ENCODE peak calls at places on chromosomes 11 and 22, in seven cellular contexts. One of them, this sample, is unnamed.

GRCh38 chr11:66639066-66639813 is 737 bp downstream of the RBM4 start:
- DNase-seq in GM12878: no peak
- DNase-seq in CD8-positive, alpha-beta T cell: no peak
- DNase-seq in fibroblast of lung: peak; percentile 53
- DNase-seq in neural progenitor cell: no peak
- DNase-seq in brain microvascular endothelial cell: peak; percentile 22
- DNase-seq in lung: no peak
- DNase-seq in this sample: no peak

GRCh38 chr11:92384316-92384715 is 159.7 kb downstream of the FAT3 start:
- DNase-seq in GM12878: no peak
- DNase-seq in CD8-positive, alpha-beta T cell: no peak
- DNase-seq in fibroblast of lung: peak; percentile 62
- DNase-seq in neural progenitor cell: no peak
- DNase-seq in brain microvascular endothelial cell: peak; percentile 81
- DNase-seq in lung: no peak
- DNase-seq in this sample: no peak

GRCh38 chr11:90204832-90205646 is 17.8 kb downstream of the CHORDC1 start:
- DNase-seq in GM12878: no peak
- DNase-seq in CD8-positive, alpha-beta T cell: no peak
- DNase-seq in fibroblast of lung: peak; percentile 75
- DNase-seq in neural progenitor cell: peak; percentile 58
- DNase-seq in brain microvascular endothelial cell: peak; percentile 42
- DNase-seq in lung: no peak
- DNase-seq in this sample: no peak

GRCh38 chr11:64237484-64237951 is 3.1 kb downstream of the VEGFB start:
- DNase-seq in GM12878: no peak
- DNase-seq in CD8-positive, alpha-beta T cell: no peak
- DNase-seq in fibroblast of lung: no peak
- DNase-seq in neural progenitor cell: no peak
- DNase-seq in brain microvascular endothelial cell: no peak
- DNase-seq in lung: peak; percentile 85
- DNase-seq in this sample: no peak

GRCh38 chr11:74312321-74312720 is 881 bp upstream of the P4HA3 start:
- DNase-seq in GM12878: no peak
- DNase-seq in CD8-positive, alpha-beta T cell: no peak
- DNase-seq in fibroblast of lung: no peak
- DNase-seq in neural progenitor cell: no peak
- DNase-seq in brain microvascular endothelial cell: no peak
- DNase-seq in lung: no peak
- DNase-seq in this sample: no peak

GRCh38 chr11:64935634-64936081 is at the start of gene GPHA2:
- DNase-seq in GM12878: no peak
- DNase-seq in CD8-positive, alpha-beta T cell: no peak
- DNase-seq in fibroblast of lung: peak; percentile 38
- DNase-seq in neural progenitor cell: peak; percentile 82
- DNase-seq in brain microvascular endothelial cell: no peak
- DNase-seq in lung: no peak
- DNase-seq in this sample: no peak

GRCh38 chr11:115256326-115257197 is 247.7 kb downstream of the CADM1 start:
- DNase-seq in GM12878: peak; percentile 21
- DNase-seq in CD8-positive, alpha-beta T cell: no peak
- DNase-seq in fibroblast of lung: no peak
- DNase-seq in neural progenitor cell: no peak
- DNase-seq in brain microvascular endothelial cell: no peak
- DNase-seq in lung: no peak
- DNase-seq in this sample: no peak

GRCh38 chr11:69382131-69383128 is 88.5 kb downstream of the MYEOV start:
- DNase-seq in GM12878: peak; percentile 36
- DNase-seq in CD8-positive, alpha-beta T cell: no peak
- DNase-seq in fibroblast of lung: peak; percentile 40
- DNase-seq in neural progenitor cell: no peak
- DNase-seq in brain microvascular endothelial cell: no peak
- DNase-seq in lung: no peak
- DNase-seq in this sample: no peak

GRCh38 chr11:62708423-62709261 is 1.2 kb downstream of the GNG3 start:
- DNase-seq in GM12878: no peak
- DNase-seq in CD8-positive, alpha-beta T cell: peak; percentile 75
- DNase-seq in fibroblast of lung: no peak
- DNase-seq in neural progenitor cell: no peak
- DNase-seq in brain microvascular endothelial cell: no peak
- DNase-seq in lung: no peak
- DNase-seq in this sample: no peak

GRCh38 chr11:196786-197731 is 4.2 kb downstream of the SCGB1C1 start:
- DNase-seq in GM12878: no peak
- DNase-seq in CD8-positive, alpha-beta T cell: no peak
- DNase-seq in fibroblast of lung: no peak
- DNase-seq in neural progenitor cell: no peak
- DNase-seq in brain microvascular endothelial cell: no peak
- DNase-seq in lung: peak; percentile 27
- DNase-seq in this sample: no peak

GRCh38 chr22:41762980-41763779 is 37.3 kb upstream of the CCDC134 start:
- DNase-seq in GM12878: no peak
- DNase-seq in CD8-positive, alpha-beta T cell: no peak
- DNase-seq in fibroblast of lung: peak; percentile 11
- DNase-seq in neural progenitor cell: peak; percentile 91
- DNase-seq in brain microvascular endothelial cell: peak; percentile 9
- DNase-seq in lung: no peak
- DNase-seq in this sample: no peak

GRCh38 chr11:44793350-44794090 is 66.8 kb downstream of the TSPAN18 start:
- DNase-seq in GM12878: no peak
- DNase-seq in CD8-positive, alpha-beta T cell: no peak
- DNase-seq in fibroblast of lung: peak; percentile 18
- DNase-seq in neural progenitor cell: peak; percentile 63
- DNase-seq in brain microvascular endothelial cell: peak; percentile 60
- DNase-seq in lung: no peak
- DNase-seq in this sample: no peak

GRCh38 chr22:42945736-42946135 is 69.2 kb downstream of the PACSIN2 start:
- DNase-seq in GM12878: no peak
- DNase-seq in CD8-positive, alpha-beta T cell: no peak
- DNase-seq in fibroblast of lung: no peak
- DNase-seq in neural progenitor cell: no peak
- DNase-seq in brain microvascular endothelial cell: no peak
- DNase-seq in lung: no peak
- DNase-seq in this sample: no peak

GRCh38 chr22:31753005-31753633 is 700 bp upstream of the DEPDC5 start:
- DNase-seq in GM12878: no peak
- DNase-seq in CD8-positive, alpha-beta T cell: peak; percentile 53
- DNase-seq in fibroblast of lung: no peak
- DNase-seq in neural progenitor cell: peak; percentile 93
- DNase-seq in brain microvascular endothelial cell: no peak
- DNase-seq in lung: peak; percentile 42
- DNase-seq in this sample: no peak

GRCh38 chr11:104531075-104531474 is 367.1 kb upstream of the PDGFD start:
- DNase-seq in GM12878: no peak
- DNase-seq in CD8-positive, alpha-beta T cell: no peak
- DNase-seq in fibroblast of lung: peak; percentile 6
- DNase-seq in neural progenitor cell: peak; percentile 28
- DNase-seq in brain microvascular endothelial cell: no peak
- DNase-seq in lung: no peak
- DNase-seq in this sample: no peak

GRCh38 chr11:57324154-57324885 is 432 bp downstream of the TNKS1BP1 start:
- DNase-seq in GM12878: no peak
- DNase-seq in CD8-positive, alpha-beta T cell: no peak
- DNase-seq in fibroblast of lung: peak; percentile 68
- DNase-seq in neural progenitor cell: peak; percentile 88
- DNase-seq in brain microvascular endothelial cell: peak; percentile 34
- DNase-seq in lung: peak; percentile 49
- DNase-seq in this sample: peak; percentile 70

GRCh38 chr11:131422491-131422890 is 52.1 kb downstream of the NTM start:
- DNase-seq in GM12878: no peak
- DNase-seq in CD8-positive, alpha-beta T cell: no peak
- DNase-seq in fibroblast of lung: no peak
- DNase-seq in neural progenitor cell: no peak
- DNase-seq in brain microvascular endothelial cell: no peak
- DNase-seq in lung: no peak
- DNase-seq in this sample: no peak

GRCh38 chr11:130037881-130038601 is 31.7 kb upstream of the APLP2 start:
- DNase-seq in GM12878: no peak
- DNase-seq in CD8-positive, alpha-beta T cell: no peak
- DNase-seq in fibroblast of lung: peak; percentile 30
- DNase-seq in neural progenitor cell: peak; percentile 73
- DNase-seq in brain microvascular endothelial cell: peak; percentile 19
- DNase-seq in lung: no peak
- DNase-seq in this sample: no peak

GRCh38 chr11:66064571-66064970 is 5.5 kb upstream of the PACS1 start:
- DNase-seq in GM12878: no peak
- DNase-seq in CD8-positive, alpha-beta T cell: no peak
- DNase-seq in fibroblast of lung: no peak
- DNase-seq in neural progenitor cell: no peak
- DNase-seq in brain microvascular endothelial cell: no peak
- DNase-seq in lung: no peak
- DNase-seq in this sample: no peak

GRCh38 chr11:44568706-44569473 is 3.4 kb downstream of the CD82 start:
- DNase-seq in GM12878: peak; percentile 63
- DNase-seq in CD8-positive, alpha-beta T cell: peak; percentile 85
- DNase-seq in fibroblast of lung: peak; percentile 89
- DNase-seq in neural progenitor cell: no peak
- DNase-seq in brain microvascular endothelial cell: peak; percentile 98
- DNase-seq in lung: peak; percentile 79
- DNase-seq in this sample: peak; percentile 46

GRCh38 chr11:6693342-6694228 is 10.4 kb upstream of the MRPL17 start:
- DNase-seq in GM12878: no peak
- DNase-seq in CD8-positive, alpha-beta T cell: no peak
- DNase-seq in fibroblast of lung: peak; percentile 95
- DNase-seq in neural progenitor cell: no peak
- DNase-seq in brain microvascular endothelial cell: peak; percentile 94
- DNase-seq in lung: no peak
- DNase-seq in this sample: no peak

GRCh38 chr11:80023416-80023815 is 582.6 kb upstream of the TENM4 start:
- DNase-seq in GM12878: no peak
- DNase-seq in CD8-positive, alpha-beta T cell: no peak
- DNase-seq in fibroblast of lung: no peak
- DNase-seq in neural progenitor cell: no peak
- DNase-seq in brain microvascular endothelial cell: no peak
- DNase-seq in lung: no peak
- DNase-seq in this sample: no peak

GRCh38 chr11:12141283-12141682 is 30.9 kb downstream of the MICAL2 start:
- DNase-seq in GM12878: no peak
- DNase-seq in CD8-positive, alpha-beta T cell: no peak
- DNase-seq in fibroblast of lung: no peak
- DNase-seq in neural progenitor cell: no peak
- DNase-seq in brain microvascular endothelial cell: no peak
- DNase-seq in lung: no peak
- DNase-seq in this sample: no peak

GRCh38 chr11:119369035-119369925 is 12.2 kb downstream of the USP2 start:
- DNase-seq in GM12878: no peak
- DNase-seq in CD8-positive, alpha-beta T cell: no peak
- DNase-seq in fibroblast of lung: no peak
- DNase-seq in neural progenitor cell: no peak
- DNase-seq in brain microvascular endothelial cell: no peak
- DNase-seq in lung: no peak
- DNase-seq in this sample: no peak

GRCh38 chr11:119370486-119371046 is 10.9 kb downstream of the USP2 start:
- DNase-seq in GM12878: no peak
- DNase-seq in CD8-positive, alpha-beta T cell: no peak
- DNase-seq in fibroblast of lung: no peak
- DNase-seq in neural progenitor cell: no peak
- DNase-seq in brain microvascular endothelial cell: no peak
- DNase-seq in lung: no peak
- DNase-seq in this sample: no peak

GRCh38 chr11:119372260-119373058 is 9.0 kb downstream of the USP2 start:
- DNase-seq in GM12878: no peak
- DNase-seq in CD8-positive, alpha-beta T cell: no peak
- DNase-seq in fibroblast of lung: no peak
- DNase-seq in neural progenitor cell: no peak
- DNase-seq in brain microvascular endothelial cell: no peak
- DNase-seq in lung: no peak
- DNase-seq in this sample: no peak

GRCh38 chr11:119371778-119372182 is 9.7 kb downstream of the USP2 start:
- DNase-seq in GM12878: no peak
- DNase-seq in CD8-positive, alpha-beta T cell: no peak
- DNase-seq in fibroblast of lung: no peak
- DNase-seq in neural progenitor cell: no peak
- DNase-seq in brain microvascular endothelial cell: no peak
- DNase-seq in lung: no peak
- DNase-seq in this sample: no peak

GRCh38 chr11:119371067-119371601 is 10.4 kb downstream of the USP2 start:
- DNase-seq in GM12878: no peak
- DNase-seq in CD8-positive, alpha-beta T cell: no peak
- DNase-seq in fibroblast of lung: no peak
- DNase-seq in neural progenitor cell: no peak
- DNase-seq in brain microvascular endothelial cell: no peak
- DNase-seq in lung: no peak
- DNase-seq in this sample: no peak
- H3K27ac ChIP-seq in GM12878: no peak overlapping the region
- H3K27ac ChIP-seq in CD8-positive, alpha-beta T cell: no peak overlapping the region
- H3K27ac ChIP-seq in fibroblast of lung: no peak overlapping the region
- H3K27ac ChIP-seq in neural progenitor cell: no peak overlapping the region
- H3K27ac ChIP-seq in brain microvascular endothelial cell: no peak overlapping the region
- H3K27ac ChIP-seq in lung: peak overlapping the region; percentile 86
- H3K27ac ChIP-seq in this sample: peak overlapping the region; percentile 100

DNA sequence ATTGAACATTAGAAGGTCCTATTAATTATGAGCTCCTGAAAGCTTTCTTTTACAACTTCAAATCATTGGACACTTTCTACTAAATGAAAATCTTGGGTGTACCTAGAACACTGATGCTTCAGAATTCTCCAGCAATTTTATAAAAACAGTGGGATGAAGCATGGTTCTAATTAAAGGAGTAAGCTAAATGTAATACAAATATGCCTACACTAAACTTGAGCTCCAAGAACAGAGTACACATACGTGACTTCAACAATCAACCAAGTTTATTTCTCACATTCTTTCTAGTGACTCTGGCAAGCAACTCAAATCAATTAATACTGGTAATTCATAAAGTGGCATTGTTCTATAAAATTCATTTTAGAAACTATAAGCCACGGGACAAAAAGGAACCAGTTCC is 55.5 kb downstream of the PITPNB start:
- DNase-seq in GM12878: no peak
- DNase-seq in CD8-positive, alpha-beta T cell: no peak
- DNase-seq in fibroblast of lung: no peak
- DNase-seq in neural progenitor cell: no peak
- DNase-seq in brain microvascular endothelial cell: no peak
- DNase-seq in lung: no peak
- DNase-seq in this sample: no peak
- H3K27ac ChIP-seq in GM12878: no peak overlapping the region
- H3K27ac ChIP-seq in CD8-positive, alpha-beta T cell: no peak overlapping the region
- H3K27ac ChIP-seq in fibroblast of lung: no peak overlapping the region
- H3K27ac ChIP-seq in neural progenitor cell: no peak overlapping the region
- H3K27ac ChIP-seq in brain microvascular endothelial cell: no peak overlapping the region
- H3K27ac ChIP-seq in lung: no peak overlapping the region
- H3K27ac ChIP-seq in this sample: no peak overlapping the region

DNA sequence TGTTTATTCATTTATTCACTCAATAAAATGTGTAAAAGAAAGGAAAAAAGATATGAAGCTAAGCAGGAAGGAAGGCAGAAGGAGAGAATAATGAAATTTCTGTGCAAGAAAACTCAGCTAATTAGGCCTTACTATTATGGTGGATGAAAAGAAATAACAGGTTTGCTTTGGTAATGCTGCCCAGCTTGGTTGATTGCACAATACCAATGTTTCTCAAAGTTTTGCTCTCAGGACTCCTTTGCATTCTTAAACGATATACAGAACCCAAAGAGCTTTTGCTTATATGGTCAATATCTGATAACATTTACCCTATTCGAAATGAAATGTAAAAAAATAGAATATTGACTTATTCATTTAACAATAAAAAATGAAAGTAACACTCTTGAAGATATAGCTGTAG is 7.3 kb upstream of the CTSC start:
- DNase-seq in GM12878: no peak
- DNase-seq in CD8-positive, alpha-beta T cell: no peak
- DNase-seq in fibroblast of lung: no peak
- DNase-seq in neural progenitor cell: no peak
- DNase-seq in brain microvascular endothelial cell: no peak
- DNase-seq in lung: no peak
- DNase-seq in this sample: no peak
- H3K27ac ChIP-seq in GM12878: no peak overlapping the region
- H3K27ac ChIP-seq in CD8-positive, alpha-beta T cell: no peak overlapping the region
- H3K27ac ChIP-seq in fibroblast of lung: no peak overlapping the region
- H3K27ac ChIP-seq in neural progenitor cell: no peak overlapping the region
- H3K27ac ChIP-seq in brain microvascular endothelial cell: no peak overlapping the region
- H3K27ac ChIP-seq in lung: no peak overlapping the region
- H3K27ac ChIP-seq in this sample: no peak overlapping the region

GRCh38 chr11:35144103-35144741 is 5.3 kb downstream of the CD44 start:
- DNase-seq in GM12878: peak; percentile 85
- DNase-seq in CD8-positive, alpha-beta T cell: peak; percentile 74
- DNase-seq in fibroblast of lung: peak; percentile 73
- DNase-seq in neural progenitor cell: no peak
- DNase-seq in brain microvascular endothelial cell: peak; percentile 53
- DNase-seq in lung: peak; percentile 64
- DNase-seq in this sample: no peak
- H3K27ac ChIP-seq in GM12878: peak overlapping the region; percentile 54
- H3K27ac ChIP-seq in CD8-positive, alpha-beta T cell: peak overlapping the region; percentile 54
- H3K27ac ChIP-seq in fibroblast of lung: peak overlapping the region; percentile 91
- H3K27ac ChIP-seq in neural progenitor cell: no peak overlapping the region
- H3K27ac ChIP-seq in brain microvascular endothelial cell: peak overlapping the region; percentile 73
- H3K27ac ChIP-seq in lung: no peak overlapping the region
- H3K27ac ChIP-seq in this sample: no peak overlapping the region

This sample was measured in substantia nigra.